ENCODE peak calls at places on chromosome 5, in six cellular contexts. C is mesothelial cell of epicardium, B is colonic mucosa, K is stomach, R is progenitor cell of endocrine pancreas, E is GM10248. D is an unnamed sample.

GRCh38 chr5:171272996-171273970 is 35.8 kb upstream of the TLX3 start:
- DNase-seq in C (no peak), B (no peak), K (no peak), R (no peak), E (peak), D (peak)

GRCh38 chr5:96655506-96655905 is 6.7 kb upstream of the CAST start:
- DNase-seq in C (no peak), B (no peak), K (no peak), R (no peak), E (no peak), D (peak)

GRCh38 chr5:56019306-56020272 is 24.8 kb upstream of the IL6ST start:
- DNase-seq in C (no peak), B (no peak), K (no peak), R (no peak), E (no peak), D (peak)

GRCh38 chr5:72041643-72042042 is 65.6 kb upstream of the MAP1B start:
- DNase-seq in C (no peak), B (no peak), K (no peak), R (no peak), E (no peak), D (no peak)

GRCh38 chr5:121870489-121870888 is 18.8 kb downstream of the FTMT start:
- DNase-seq in C (no peak), B (no peak), K (no peak), R (no peak), E (no peak), D (peak)

GRCh38 chr5:89968870-89969472 is 440.6 kb downstream of the CETN3 start:
- DNase-seq in C (no peak), B (no peak), K (no peak), R (no peak), E (no peak), D (peak)

GRCh38 chr5:31161772-31162171 is 31.7 kb upstream of the CDH6 start:
- DNase-seq in C (no peak), B (peak), K (no peak), R (no peak), E (no peak), D (no peak)

GRCh38 chr5:111670826-111671492 is 86.0 kb downstream of the NREP start:
- DNase-seq in C (no peak), B (no peak), K (no peak), R (no peak), E (no peak), D (no peak)

GRCh38 chr5:154329519-154329918 is 116.3 kb upstream of the SAP30L start:
- DNase-seq in C (no peak), B (no peak), K (no peak), R (no peak), E (no peak), D (no peak)

GRCh38 chr5:80921026-80921425 is 39.1 kb upstream of the RASGRF2 start:
- DNase-seq in C (no peak), B (no peak), K (no peak), R (no peak), E (no peak), D (no peak)

GRCh38 chr5:100119903-100120302 is 415.3 kb upstream of the FAM174A start:
- DNase-seq in C (no peak), B (no peak), K (no peak), R (no peak), E (no peak), D (no peak)

GRCh38 chr5:172758077-172758835 is 12.7 kb downstream of the DUSP1 start:
- DNase-seq in C (no peak), B (no peak), K (no peak), R (no peak), E (no peak), D (peak)

GRCh38 chr5:52632281-52632680 is 155.4 kb upstream of the ITGA1 start:
- DNase-seq in C (no peak), B (no peak), K (no peak), R (no peak), E (no peak), D (no peak)

GRCh38 chr5:74028976-74029375 is 403.0 kb downstream of the ARHGEF28 start:
- DNase-seq in C (no peak), B (no peak), K (no peak), R (no peak), E (no peak), D (no peak)

GRCh38 chr5:124746916-124747769 is 704 bp upstream of the ZNF608 start:
- DNase-seq in C (peak), B (peak), K (peak), R (peak), E (peak), D (peak)

GRCh38 chr5:10233505-10233904 is 16.2 kb downstream of the ATPSCKMT start:
- DNase-seq in C (peak), B (no peak), K (no peak), R (peak), E (no peak), D (peak)

GRCh38 chr5:179765400-179765799 is 28.4 kb upstream of the LTC4S start:
- DNase-seq in C (no peak), B (no peak), K (no peak), R (no peak), E (no peak), D (peak)

GRCh38 chr5:177309351-177310191 is 2.1 kb downstream of the MXD3 start:
- DNase-seq in C (no peak), B (peak), K (peak), R (peak), E (peak), D (peak)

GRCh38 chr5:44546283-44546682 is 157.1 kb upstream of the FGF10 start:
- DNase-seq in C (no peak), B (no peak), K (no peak), R (no peak), E (no peak), D (peak)

GRCh38 chr5:159459951-159460538 is 129.8 kb upstream of the IL12B start:
- DNase-seq in C (no peak), B (no peak), K (no peak), R (no peak), E (no peak), D (peak)

GRCh38 chr5:109239501-109239900 is 170.3 kb downstream of the PJA2 start:
- DNase-seq in C (no peak), B (no peak), K (no peak), R (no peak), E (no peak), D (no peak)

GRCh38 chr5:66410056-66410455 is 186.1 kb upstream of the MAST4 start:
- DNase-seq in C (no peak), B (no peak), K (no peak), R (no peak), E (no peak), D (no peak)

GRCh38 chr5:177317959-177318377 is 6.3 kb upstream of the MXD3 start:
- DNase-seq in C (no peak), B (peak), K (peak), R (peak), E (peak), D (peak)

GRCh38 chr5:89133129-89133528 is 250.1 kb upstream of the MEF2C start:
- DNase-seq in C (no peak), B (no peak), K (no peak), R (no peak), E (no peak), D (no peak)

GRCh38 chr5:78424680-78425079 is 64.3 kb downstream of the SCAMP1 start:
- DNase-seq in C (no peak), B (no peak), K (no peak), R (no peak), E (no peak), D (no peak)

GRCh38 chr5:54946306-54946705 is 39.1 kb downstream of the ESM1 start:
- DNase-seq in C (no peak), B (no peak), K (no peak), R (no peak), E (no peak), D (no peak)

GRCh38 chr5:66860199-66860975 is 264.2 kb downstream of the MAST4 start:
- DNase-seq in C (no peak), B (no peak), K (no peak), R (no peak), E (no peak), D (peak)

GRCh38 chr5:57456531-57457135 is 26.0 kb downstream of the ACTBL2 start:
- DNase-seq in C (no peak), B (peak), K (no peak), R (no peak), E (no peak), D (no peak)

DNA sequence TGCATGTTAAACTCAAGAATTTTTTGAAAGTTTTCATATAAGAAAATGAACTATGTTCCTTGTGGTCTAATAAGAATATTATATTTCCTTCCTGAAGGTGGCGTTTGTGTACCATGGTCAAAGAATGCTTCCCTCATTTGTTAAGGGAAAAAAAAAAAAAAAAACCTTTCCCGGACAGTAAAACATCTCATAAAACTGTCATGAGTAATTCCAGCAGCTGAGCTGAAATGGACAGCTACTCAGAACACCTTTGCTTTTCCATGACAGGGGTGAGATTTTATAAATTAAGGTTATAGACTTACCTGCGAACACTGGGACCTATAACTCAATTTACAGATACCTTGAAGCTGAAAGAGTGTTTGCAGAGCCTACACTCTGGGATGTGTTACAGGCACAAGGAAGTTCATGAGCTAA is 113.2 kb upstream of the RANBP3L start:
- DNase-seq in C (no peak), B (no peak), K (no peak), R (no peak), E (no peak), D (peak)
- TF ChIP-seq CTCF in C (peak), B (no peak), K (no peak), R (peak), E (peak), D (peak)

DNA sequence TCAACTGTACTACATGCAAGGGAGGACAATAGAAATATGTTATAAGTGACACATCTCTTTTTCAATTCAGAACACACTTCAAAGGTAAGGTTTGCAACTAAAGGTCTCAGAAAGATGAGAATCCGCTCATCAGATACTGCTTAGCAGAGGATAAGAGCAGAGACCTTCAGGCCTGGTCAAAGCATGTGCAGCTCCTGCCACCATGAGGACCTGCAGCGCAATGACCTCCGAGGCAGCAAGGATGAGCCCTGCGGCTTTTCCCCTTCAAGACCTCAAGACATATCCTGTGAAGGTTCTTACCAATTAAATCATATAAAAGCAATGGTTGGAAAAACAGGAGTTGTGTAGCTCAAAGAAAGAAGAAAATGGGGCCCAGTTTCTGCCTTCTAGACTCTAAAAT is 135.8 kb downstream of the TRIM36 start:
- DNase-seq in C (no peak), B (no peak), K (no peak), R (no peak), E (no peak), D (peak)
- TF ChIP-seq CTCF in C (no peak), B (no peak), K (no peak), R (peak), E (peak), D (no peak)

GRCh38 chr5:115246361-115246991 is 16.2 kb downstream of the PGGT1B start:
- DNase-seq in C (no peak), B (no peak), K (no peak), R (no peak), E (peak), D (peak)
- TF ChIP-seq CTCF in C (peak), B (peak), K (no peak), R (peak), E (peak), D (peak)

DNA sequence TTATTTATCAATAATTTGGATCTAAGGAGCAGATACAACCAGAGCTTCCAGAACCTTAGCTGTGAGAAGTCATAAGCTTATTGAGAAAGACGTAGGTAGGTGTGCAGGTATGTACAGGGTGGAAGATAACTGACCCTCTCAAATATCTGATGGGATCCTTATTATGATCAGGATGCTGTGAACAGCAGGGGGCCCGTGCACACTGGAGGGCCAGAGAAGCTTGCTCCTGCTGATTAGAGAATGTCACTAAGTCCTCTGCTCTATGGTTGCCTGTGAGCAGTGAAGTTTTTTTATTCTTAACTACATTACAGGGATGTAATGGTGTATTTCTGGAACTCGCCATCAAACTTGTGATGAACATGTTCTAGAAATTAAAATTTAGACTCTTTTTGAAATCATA is 108.9 kb upstream of the POU5F2 start:
- DNase-seq in C (no peak), B (no peak), K (no peak), R (no peak), E (no peak), D (no peak)
- TF ChIP-seq CTCF in C (no peak), B (no peak), K (no peak), R (no peak), E (no peak), D (peak)

GRCh38 chr5:138824516-138824915 is 50.6 kb downstream of the LRRTM2 start:
- DNase-seq in C (no peak), B (no peak), K (no peak), R (no peak), E (no peak), D (no peak)

GRCh38 chr5:138820695-138821094 is 54.4 kb downstream of the LRRTM2 start:
- DNase-seq in C (no peak), B (no peak), K (no peak), R (no peak), E (no peak), D (no peak)

GRCh38 chr5:138829341-138829740 is 45.8 kb downstream of the LRRTM2 start:
- DNase-seq in C (no peak), B (no peak), K (no peak), R (no peak), E (no peak), D (peak)

GRCh38 chr5:138824924-138825863 is 49.9 kb downstream of the LRRTM2 start:
- DNase-seq in C (no peak), B (no peak), K (no peak), R (no peak), E (peak), D (peak)
- TF ChIP-seq CTCF in C (peak), B (peak), K (no peak), R (peak), E (peak), D (peak)

GRCh38 chr5:69042500-69042899 is 51.3 kb upstream of the SLC30A5 start:
- DNase-seq in C (no peak), B (no peak), K (no peak), R (no peak), E (no peak), D (no peak)

GRCh38 chr5:69046375-69046957 is 47.3 kb upstream of the SLC30A5 start:
- DNase-seq in C (no peak), B (no peak), K (no peak), R (no peak), E (no peak), D (peak)

GRCh38 chr5:69038539-69038938 is 55.3 kb upstream of the SLC30A5 start:
- DNase-seq in C (no peak), B (no peak), K (no peak), R (no peak), E (no peak), D (no peak)

GRCh38 chr5:69039829-69040228 is 54.0 kb upstream of the SLC30A5 start:
- DNase-seq in C (no peak), B (no peak), K (no peak), R (no peak), E (no peak), D (no peak)

DNA sequence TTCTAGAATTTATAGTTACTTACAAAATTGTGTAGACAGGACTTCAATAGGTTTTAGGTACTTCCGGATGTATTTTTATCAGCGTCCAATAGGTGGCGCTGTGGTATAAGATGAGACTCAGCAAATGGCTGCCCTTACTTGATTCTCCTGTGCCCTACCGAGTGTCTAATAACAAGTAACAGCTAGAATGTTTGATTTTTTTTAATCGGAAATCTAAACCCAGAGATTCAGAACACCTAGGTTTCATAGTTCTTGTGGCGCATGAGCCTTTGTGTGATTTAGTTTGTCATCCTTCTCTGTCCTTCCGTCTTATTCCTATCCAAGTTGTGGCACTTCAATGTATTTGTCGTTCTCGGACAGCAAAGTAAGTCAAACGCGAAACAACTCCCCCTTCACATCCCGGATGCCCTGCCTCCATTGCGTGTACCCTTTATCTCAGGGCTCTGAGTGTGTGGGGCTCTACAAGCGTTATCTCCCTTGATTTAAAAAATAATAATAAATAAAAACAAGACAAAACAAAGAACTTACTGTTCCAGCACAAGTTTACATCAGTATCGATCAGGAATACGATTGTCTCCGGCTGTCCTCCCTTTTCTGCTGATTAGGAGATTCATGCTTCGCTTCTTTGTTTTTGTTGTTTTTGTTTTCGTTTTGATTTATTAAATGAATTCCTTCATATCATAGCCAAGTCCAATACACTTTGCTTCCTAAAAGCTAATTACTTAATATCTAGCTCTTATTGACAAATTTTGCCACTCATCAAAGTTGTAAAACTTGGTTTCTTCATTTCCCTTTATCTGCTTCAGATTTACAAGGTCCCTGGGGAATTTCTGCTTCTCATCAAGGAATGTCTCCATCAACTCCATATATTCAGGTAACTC is 50.7 kb upstream of the SLC30A5 start:
- DNase-seq in C (peak), B (peak), K (peak), R (peak), E (peak), D (peak)
- TF ChIP-seq CTCF in C (peak), B (peak), K (no peak), R (peak), E (peak), D (peak)

GRCh38 chr5:110441035-110441434 is 285.4 kb downstream of the TMEM232 start:
- DNase-seq in C (no peak), B (no peak), K (no peak), R (no peak), E (peak), D (peak)
- TF ChIP-seq CTCF in C (no peak), B (no peak), K (no peak), R (peak), E (peak), D (peak)

DNA sequence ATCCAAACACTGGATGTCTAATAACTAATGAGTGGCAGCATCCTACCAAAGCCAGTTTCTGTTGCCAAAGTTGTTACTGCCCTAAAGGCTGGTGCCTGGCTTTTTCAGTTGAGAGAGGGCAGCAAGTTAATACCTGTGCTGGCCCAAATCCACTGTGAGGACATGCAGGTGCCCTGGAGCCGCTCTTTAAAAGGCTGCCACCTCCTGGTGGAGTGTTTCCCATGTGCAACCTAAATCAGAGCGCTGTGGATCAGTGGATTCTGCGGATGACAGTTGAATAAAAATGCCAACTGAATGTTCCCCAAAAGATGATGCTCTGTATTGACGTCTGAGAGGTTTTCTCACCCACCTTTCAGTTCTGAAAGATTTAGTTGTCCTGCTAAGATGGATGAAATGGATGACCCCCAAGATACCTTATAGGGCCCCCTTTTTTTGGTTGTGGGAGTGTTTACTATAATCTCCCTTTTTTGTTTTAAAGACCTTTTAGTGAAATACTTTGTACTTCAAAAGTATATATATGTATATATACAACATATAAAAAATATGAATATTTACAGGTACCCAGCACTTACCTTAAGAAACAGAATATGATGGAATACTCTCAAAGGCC is 146.4 kb downstream of the EGFLAM start:
- DNase-seq in C (no peak), B (no peak), K (peak), R (peak), E (no peak), D (no peak)
- TF ChIP-seq CTCF in C (no peak), B (no peak), K (no peak), R (peak), E (no peak), D (peak)

GRCh38 chr5:69414885-69415583 is at the start of gene MARVELD2:
- DNase-seq in C (peak), B (peak), K (peak), R (peak), E (peak), D (no peak)
- TF ChIP-seq CTCF in C (no peak), B (peak), K (no peak), R (peak), E (peak), D (no peak)

GRCh38 chr5:136018814-136019777 is 9.7 kb upstream of the TGFBI start:
- DNase-seq in C (no peak), B (peak), K (no peak), R (no peak), E (no peak), D (peak)
- TF ChIP-seq CTCF in C (no peak), B (no peak), K (no peak), R (no peak), E (no peak), D (peak)